ENCODE peak calls at places on chromosome 12, in ten cellular contexts. G is right cardiac atrium; M is non-pigmented ciliary epithelial cell; V is head of caudate nucleus; O is activated CD8-positive, alpha-beta T cell treated with anti-CD3 and anti-CD28 coated beads for 36 hours; B is GF-D8; L is PC-3; H is central memory CD8-positive, alpha-beta T cell; K is caudate nucleus; Z is astrocyte of the cerebellum. U is an unnamed sample.

GRCh38 chr12:5497329-5498058 is 65.6 kb downstream of the NTF3 start:
- DNase-seq in G (no peak), M (no peak), V (no peak), O (no peak), B (no peak), L (no peak), H (no peak), K (no peak), Z (no peak), U (no peak)

GRCh38 chr12:21476949-21477348 is 24.5 kb downstream of the RECQL start:
- DNase-seq in G (no peak), M (peak; percentile 40), V (no peak), O (peak; percentile 11), B (no peak), L (peak; percentile 10), H (no peak), K (no peak), Z (no peak), U (no peak)

GRCh38 chr12:107487011-107487680 is 198.5 kb upstream of the PWP1 start:
- DNase-seq in G (no peak), M (no peak), V (no peak), O (no peak), B (no peak), L (no peak), H (no peak), K (no peak), Z (no peak), U (no peak)

GRCh38 chr12:64181504-64182291 is 40.4 kb downstream of the KICS2 start:
- DNase-seq in G (no peak), M (peak; percentile 96), V (peak; percentile 45), O (no peak), B (no peak), L (peak; percentile 99), H (no peak), K (peak; percentile 29), Z (peak; percentile 86), U (no peak)

GRCh38 chr12:109294286-109294796 is 14.7 kb downstream of the FOXN4 start:
- DNase-seq in G (no peak), M (no peak), V (no peak), O (no peak), B (no peak), L (no peak), H (no peak), K (no peak), Z (no peak), U (no peak)

GRCh38 chr12:111598637-111599458 is at the start of gene ATXN2:
- DNase-seq in G (peak; percentile 86), M (no peak), V (peak; percentile 55), O (peak; percentile 62), B (peak; percentile 51), L (peak; percentile 14), H (no peak), K (no peak), Z (no peak), U (no peak)

GRCh38 chr12:51082561-51083139 is 746 bp downstream of the CSRNP2 start:
- DNase-seq in G (no peak), M (no peak), V (peak; percentile 25), O (peak; percentile 65), B (no peak), L (peak; percentile 32), H (no peak), K (peak; percentile 49), Z (no peak), U (no peak)

GRCh38 chr12:74021937-74022336 is 515.7 kb upstream of the ATXN7L3B start:
- DNase-seq in G (peak; percentile 69), M (peak; percentile 1), V (peak; percentile 59), O (peak; percentile 42), B (no peak), L (peak; percentile 84), H (no peak), K (no peak), Z (peak; percentile 8), U (no peak)

GRCh38 chr12:944201-944600 is 5.3 kb downstream of the RAD52 start:
- DNase-seq in G (no peak), M (no peak), V (no peak), O (no peak), B (no peak), L (no peak), H (no peak), K (no peak), Z (no peak), U (no peak)

GRCh38 chr12:80222261-80222660 is 122.9 kb downstream of the OTOGL start:
- DNase-seq in G (no peak), M (no peak), V (no peak), O (no peak), B (no peak), L (peak; percentile 25), H (no peak), K (no peak), Z (no peak), U (no peak)

GRCh38 chr12:6084969-6085450 is 39.5 kb downstream of the VWF start:
- DNase-seq in G (no peak), M (no peak), V (no peak), O (no peak), B (no peak), L (no peak), H (no peak), K (no peak), Z (no peak), U (no peak)

GRCh38 chr12:4117386-4118016 is 156.1 kb upstream of the CCND2 start:
- DNase-seq in G (no peak), M (no peak), V (no peak), O (no peak), B (no peak), L (no peak), H (no peak), K (no peak), Z (no peak), U (no peak)

GRCh38 chr12:47903151-47903611 is 1.6 kb downstream of the VDR start:
- DNase-seq in G (no peak), M (peak; percentile 32), V (no peak), O (peak; percentile 55), B (peak; percentile 16), L (peak; percentile 60), H (no peak), K (no peak), Z (peak; percentile 92), U (no peak)

U was measured in GM12864.